ENCODE peak calls at places on chromosome 15, in ten cellular contexts. One of them, this sample, is unnamed. For H3K9me3, the result is how much of the 10 kb centered on the place peaks cover.

GRCh38 chr15:54482251-54482650 is 504.0 kb downstream of the UNC13C start:
- DNase-seq in A549: no peak
- DNase-seq in suprapubic skin: no peak
- DNase-seq in ovary: no peak
- DNase-seq in tibial nerve: no peak
- DNase-seq in stomach: no peak
- DNase-seq in GM12878: no peak
- DNase-seq in SK-N-SH: no peak
- DNase-seq in sigmoid colon: no peak
- DNase-seq in K562: no peak
- DNase-seq in this sample: no peak

GRCh38 chr15:63461230-63461629 is 43.2 kb upstream of the USP3 start:
- DNase-seq in A549: no peak
- DNase-seq in suprapubic skin: no peak
- DNase-seq in ovary: no peak
- DNase-seq in tibial nerve: no peak
- DNase-seq in stomach: peak
- DNase-seq in GM12878: no peak
- DNase-seq in SK-N-SH: no peak
- DNase-seq in sigmoid colon: no peak
- DNase-seq in K562: no peak
- DNase-seq in this sample: peak

GRCh38 chr15:51706347-51706746 is 25.0 kb downstream of the SCG3 start:
- DNase-seq in A549: no peak
- DNase-seq in suprapubic skin: no peak
- DNase-seq in ovary: no peak
- DNase-seq in tibial nerve: no peak
- DNase-seq in stomach: no peak
- DNase-seq in GM12878: no peak
- DNase-seq in SK-N-SH: peak
- DNase-seq in sigmoid colon: no peak
- DNase-seq in K562: peak
- DNase-seq in this sample: no peak

GRCh38 chr15:49301562-49301961 is 121.5 kb upstream of the FGF7 start:
- DNase-seq in A549: no peak
- DNase-seq in suprapubic skin: no peak
- DNase-seq in ovary: no peak
- DNase-seq in tibial nerve: no peak
- DNase-seq in stomach: no peak
- DNase-seq in GM12878: no peak
- DNase-seq in SK-N-SH: no peak
- DNase-seq in sigmoid colon: no peak
- DNase-seq in K562: no peak
- DNase-seq in this sample: no peak

GRCh38 chr15:101841656-101842055 is 29.7 kb downstream of the OR4F15 start:
- DNase-seq in A549: no peak
- DNase-seq in suprapubic skin: peak
- DNase-seq in ovary: no peak
- DNase-seq in tibial nerve: no peak
- DNase-seq in stomach: no peak
- DNase-seq in GM12878: no peak
- DNase-seq in SK-N-SH: no peak
- DNase-seq in sigmoid colon: no peak
- DNase-seq in K562: no peak
- DNase-seq in this sample: no peak

GRCh38 chr15:50231761-50232160 is 33.8 kb downstream of the HDC start:
- DNase-seq in A549: no peak
- DNase-seq in suprapubic skin: no peak
- DNase-seq in ovary: no peak
- DNase-seq in tibial nerve: no peak
- DNase-seq in stomach: no peak
- DNase-seq in GM12878: no peak
- DNase-seq in SK-N-SH: no peak
- DNase-seq in sigmoid colon: no peak
- DNase-seq in K562: no peak
- DNase-seq in this sample: no peak

GRCh38 chr15:69648215-69648614 is 195.6 kb downstream of the RPLP1 start:
- DNase-seq in A549: no peak
- DNase-seq in suprapubic skin: no peak
- DNase-seq in ovary: peak
- DNase-seq in tibial nerve: no peak
- DNase-seq in stomach: no peak
- DNase-seq in GM12878: no peak
- DNase-seq in SK-N-SH: peak
- DNase-seq in sigmoid colon: peak
- DNase-seq in K562: no peak
- DNase-seq in this sample: peak

GRCh38 chr15:67590191-67590590 is 47.7 kb downstream of the MAP2K5 start:
- DNase-seq in A549: no peak
- DNase-seq in suprapubic skin: no peak
- DNase-seq in ovary: no peak
- DNase-seq in tibial nerve: no peak
- DNase-seq in stomach: no peak
- DNase-seq in GM12878: no peak
- DNase-seq in SK-N-SH: no peak
- DNase-seq in sigmoid colon: no peak
- DNase-seq in K562: no peak
- DNase-seq in this sample: no peak

GRCh38 chr15:50794102-50794501 is 28.6 kb upstream of the SPPL2A start:
- DNase-seq in A549: no peak
- DNase-seq in suprapubic skin: no peak
- DNase-seq in ovary: no peak
- DNase-seq in tibial nerve: no peak
- DNase-seq in stomach: no peak
- DNase-seq in GM12878: no peak
- DNase-seq in SK-N-SH: no peak
- DNase-seq in sigmoid colon: no peak
- DNase-seq in K562: no peak
- DNase-seq in this sample: no peak

DNA sequence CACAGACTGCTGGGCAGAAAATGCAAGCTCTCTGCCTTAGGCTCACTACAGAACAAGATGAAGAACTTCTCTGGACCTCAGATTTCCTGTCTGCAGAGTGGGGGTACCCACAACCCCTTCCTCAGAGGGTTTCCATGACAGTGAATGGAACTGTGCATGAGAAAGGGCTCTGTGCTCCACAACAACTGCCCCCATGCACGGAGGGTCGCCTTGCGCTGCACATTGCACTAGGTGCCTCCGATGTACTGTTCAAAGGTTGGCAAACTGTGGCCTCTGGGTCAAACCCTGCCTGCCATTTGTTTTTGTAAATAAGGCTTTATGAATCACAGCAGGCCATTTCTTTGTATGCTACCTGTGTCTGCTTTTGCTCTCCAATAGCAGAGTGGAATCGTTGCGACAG is 172.0 kb downstream of the RAB11A start:
- DNase-seq in A549: no peak
- DNase-seq in suprapubic skin: no peak
- DNase-seq in ovary: no peak
- DNase-seq in tibial nerve: no peak
- DNase-seq in stomach: no peak
- DNase-seq in GM12878: no peak
- DNase-seq in SK-N-SH: no peak
- DNase-seq in sigmoid colon: no peak
- DNase-seq in K562: no peak
- DNase-seq in this sample: no peak
- H3K9me3 ChIP-seq in A549: under half
- H3K9me3 ChIP-seq in suprapubic skin: under half
- H3K9me3 ChIP-seq in ovary: under half
- H3K9me3 ChIP-seq in tibial nerve: under half
- H3K9me3 ChIP-seq in stomach: under half
- H3K9me3 ChIP-seq in GM12878: under half
- H3K9me3 ChIP-seq in SK-N-SH: under half
- H3K9me3 ChIP-seq in sigmoid colon: under half
- H3K9me3 ChIP-seq in K562: under half
- H3K9me3 ChIP-seq in this sample: under half

GRCh38 chr15:84980196-84981053 is 1.2 kb upstream of the PDE8A start:
- DNase-seq in A549: peak
- DNase-seq in suprapubic skin: peak
- DNase-seq in ovary: peak
- DNase-seq in tibial nerve: peak
- DNase-seq in stomach: peak
- DNase-seq in GM12878: peak
- DNase-seq in SK-N-SH: peak
- DNase-seq in sigmoid colon: peak
- DNase-seq in K562: peak
- DNase-seq in this sample: peak

GRCh38 chr15:84981054-84981710 is 474 bp upstream of the PDE8A start:
- DNase-seq in A549: peak
- DNase-seq in suprapubic skin: peak
- DNase-seq in ovary: peak
- DNase-seq in tibial nerve: peak
- DNase-seq in stomach: peak
- DNase-seq in GM12878: peak
- DNase-seq in SK-N-SH: peak
- DNase-seq in sigmoid colon: peak
- DNase-seq in K562: peak
- DNase-seq in this sample: peak

GRCh38 chr15:84982301-84982920 is 755 bp downstream of the PDE8A start:
- DNase-seq in A549: no peak
- DNase-seq in suprapubic skin: peak
- DNase-seq in ovary: peak
- DNase-seq in tibial nerve: peak
- DNase-seq in stomach: peak
- DNase-seq in GM12878: no peak
- DNase-seq in SK-N-SH: no peak
- DNase-seq in sigmoid colon: peak
- DNase-seq in K562: peak
- DNase-seq in this sample: peak

GRCh38 chr15:84981711-84982300 is at the start of gene PDE8A:
- DNase-seq in A549: peak
- DNase-seq in suprapubic skin: peak
- DNase-seq in ovary: peak
- DNase-seq in tibial nerve: peak
- DNase-seq in stomach: peak
- DNase-seq in GM12878: no peak
- DNase-seq in SK-N-SH: peak
- DNase-seq in sigmoid colon: peak
- DNase-seq in K562: peak
- DNase-seq in this sample: peak

GRCh38 chr15:84979651-84980050 is 2.0 kb upstream of the PDE8A start:
- DNase-seq in A549: no peak
- DNase-seq in suprapubic skin: no peak
- DNase-seq in ovary: peak
- DNase-seq in tibial nerve: no peak
- DNase-seq in stomach: no peak
- DNase-seq in GM12878: no peak
- DNase-seq in SK-N-SH: no peak
- DNase-seq in sigmoid colon: no peak
- DNase-seq in K562: peak
- DNase-seq in this sample: peak
- TF ChIP-seq EP300 in A549: no peak
- TF ChIP-seq EP300 in suprapubic skin: no peak
- TF ChIP-seq EP300 in ovary: no peak
- TF ChIP-seq EP300 in tibial nerve: no peak
- TF ChIP-seq EP300 in stomach: no peak
- TF ChIP-seq EP300 in GM12878: no peak
- TF ChIP-seq EP300 in SK-N-SH: no peak
- TF ChIP-seq EP300 in sigmoid colon: no peak
- TF ChIP-seq EP300 in K562: no peak
- TF ChIP-seq EP300 in this sample: no peak

GRCh38 chr15:90294601-90295269 is 29.3 kb downstream of the NGRN start:
- DNase-seq in A549: no peak
- DNase-seq in suprapubic skin: no peak
- DNase-seq in ovary: no peak
- DNase-seq in tibial nerve: no peak
- DNase-seq in stomach: no peak
- DNase-seq in GM12878: no peak
- DNase-seq in SK-N-SH: no peak
- DNase-seq in sigmoid colon: no peak
- DNase-seq in K562: no peak
- DNase-seq in this sample: no peak
- TF ChIP-seq CTCF in A549: no peak
- TF ChIP-seq CTCF in suprapubic skin: no peak
- TF ChIP-seq CTCF in ovary: no peak
- TF ChIP-seq CTCF in tibial nerve: no peak
- TF ChIP-seq CTCF in stomach: no peak
- TF ChIP-seq CTCF in GM12878: no peak
- TF ChIP-seq CTCF in SK-N-SH: no peak
- TF ChIP-seq CTCF in sigmoid colon: no peak
- TF ChIP-seq CTCF in K562: peak
- TF ChIP-seq CTCF in this sample: no peak

GRCh38 chr15:76335851-76336253 is 721 bp upstream of the ISL2 start:
- DNase-seq in A549: peak
- DNase-seq in suprapubic skin: no peak
- DNase-seq in ovary: no peak
- DNase-seq in tibial nerve: no peak
- DNase-seq in stomach: no peak
- DNase-seq in GM12878: no peak
- DNase-seq in SK-N-SH: peak
- DNase-seq in sigmoid colon: no peak
- DNase-seq in K562: no peak
- DNase-seq in this sample: no peak

GRCh38 chr15:76333720-76334437 is 2.7 kb upstream of the ISL2 start:
- DNase-seq in A549: peak
- DNase-seq in suprapubic skin: no peak
- DNase-seq in ovary: no peak
- DNase-seq in tibial nerve: no peak
- DNase-seq in stomach: no peak
- DNase-seq in GM12878: no peak
- DNase-seq in SK-N-SH: peak
- DNase-seq in sigmoid colon: no peak
- DNase-seq in K562: peak
- DNase-seq in this sample: no peak

GRCh38 chr15:76334438-76335004 is 2.1 kb upstream of the ISL2 start:
- DNase-seq in A549: no peak
- DNase-seq in suprapubic skin: no peak
- DNase-seq in ovary: no peak
- DNase-seq in tibial nerve: no peak
- DNase-seq in stomach: no peak
- DNase-seq in GM12878: no peak
- DNase-seq in SK-N-SH: no peak
- DNase-seq in sigmoid colon: no peak
- DNase-seq in K562: no peak
- DNase-seq in this sample: peak

GRCh38 chr15:76336254-76337046 is at the start of gene ISL2:
- DNase-seq in A549: peak
- DNase-seq in suprapubic skin: peak
- DNase-seq in ovary: no peak
- DNase-seq in tibial nerve: no peak
- DNase-seq in stomach: peak
- DNase-seq in GM12878: peak
- DNase-seq in SK-N-SH: peak
- DNase-seq in sigmoid colon: peak
- DNase-seq in K562: peak
- DNase-seq in this sample: peak

DNA sequence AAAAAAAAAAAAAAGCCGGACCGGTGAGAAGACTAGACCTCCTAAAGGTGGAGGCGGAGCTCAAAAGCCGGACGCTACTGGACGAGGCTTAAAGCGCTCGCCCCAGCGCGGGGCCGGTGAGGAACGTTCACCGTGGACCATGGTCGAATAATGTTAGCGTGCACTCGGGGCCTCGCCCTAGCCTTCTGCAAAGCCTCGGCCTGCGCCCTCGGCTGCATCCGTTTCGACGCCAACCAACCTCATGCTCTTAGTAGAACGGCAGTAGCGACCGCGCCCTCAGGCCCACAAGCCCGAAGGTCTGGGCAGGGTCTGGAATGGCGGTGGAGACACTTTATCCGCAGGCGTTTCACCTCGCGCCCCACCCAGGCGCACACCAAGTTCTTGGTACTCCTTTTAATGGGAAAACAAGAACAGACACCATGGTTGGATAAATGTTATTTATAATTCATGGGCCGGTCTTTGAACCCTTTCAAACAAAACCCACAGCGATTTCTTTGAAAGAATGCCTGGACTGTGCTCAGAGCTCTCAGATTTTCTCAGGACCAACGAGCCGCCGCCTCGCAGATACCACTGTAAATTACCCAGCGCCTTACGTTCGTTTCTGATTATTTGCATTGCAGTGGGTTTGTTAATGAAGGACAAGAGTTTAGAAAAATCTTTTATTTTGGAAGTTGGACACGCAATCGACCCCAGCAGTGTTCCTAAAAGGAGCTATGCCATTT is 1.3 kb upstream of the ISL2 start:
- DNase-seq in A549: no peak
- DNase-seq in suprapubic skin: no peak
- DNase-seq in ovary: no peak
- DNase-seq in tibial nerve: no peak
- DNase-seq in stomach: no peak
- DNase-seq in GM12878: no peak
- DNase-seq in SK-N-SH: no peak
- DNase-seq in sigmoid colon: peak
- DNase-seq in K562: no peak
- DNase-seq in this sample: peak
- H3K9me3 ChIP-seq in A549: under half
- H3K9me3 ChIP-seq in suprapubic skin: under half
- H3K9me3 ChIP-seq in ovary: under half
- H3K9me3 ChIP-seq in tibial nerve: under half
- H3K9me3 ChIP-seq in stomach: under half
- H3K9me3 ChIP-seq in GM12878: under half
- H3K9me3 ChIP-seq in SK-N-SH: under half
- H3K9me3 ChIP-seq in sigmoid colon: under half
- H3K9me3 ChIP-seq in K562: under half
- H3K9me3 ChIP-seq in this sample: under half

This sample was measured in upper lobe of left lung.